ENCODE peak calls at places on chromosomes 4 and X, in ten cellular contexts. D is left ventricle myocardium inferior, A is sigmoid colon, M is ovary, I is lung, N is HFF-Myc, P is transverse colon, F is kidney epithelial cell, B is upper lobe of right lung, J is dorsolateral prefrontal cortex. R is an unnamed sample.

GRCh38 chr4:145881991-145882390 is 56.6 kb downstream of the ZNF827 start:
- DNase-seq in J (no peak), P (peak), F (no peak), N (no peak), B (peak), M (no peak), D (no peak), A (no peak), I (peak), R (no peak)

GRCh38 chr4:188372051-188372450 is 232.8 kb downstream of the TRIML1 start:
- DNase-seq in F (no peak), P (no peak), M (no peak), I (no peak), J (no peak), A (no peak), B (no peak), D (no peak), N (peak), R (peak)

GRCh38 chr4:125789018-125789417 is 474.3 kb downstream of the FAT4 start:
- DNase-seq in B (no peak), D (no peak), N (no peak), I (no peak), P (no peak), M (no peak), F (no peak), A (no peak), J (no peak), R (peak)

GRCh38 chrX:16466640-16467432 is 183.1 kb upstream of the S100G start:
- DNase-seq in F (no peak), I (no peak), B (no peak), J (no peak), N (no peak), M (no peak), A (no peak), D (no peak), P (no peak), R (no peak)

GRCh38 chr4:73259552-73260140 is 1.0 kb upstream of the ANKRD17 start:
- DNase-seq in P (no peak), N (no peak), J (no peak), A (no peak), F (no peak), B (no peak), D (no peak), M (no peak), I (no peak), R (no peak)

GRCh38 chrX:151821226-151821625 is 86.7 kb downstream of the CNGA2 start:
- DNase-seq in M (no peak), D (no peak), N (no peak), J (no peak), P (no peak), F (no peak), B (no peak), A (no peak), I (no peak), R (no peak)

GRCh38 chrX:54964766-54965511 is 29.0 kb downstream of the PFKFB1 start:
- DNase-seq in D (no peak), N (no peak), F (no peak), A (no peak), B (no peak), M (no peak), I (no peak), P (no peak), J (no peak), R (no peak)

GRCh38 chr4:2935762-2936743 is 27.2 kb downstream of the NOP14 start:
- DNase-seq in F (peak), B (peak), M (no peak), I (no peak), N (no peak), P (no peak), D (peak), J (peak), A (peak), R (no peak)

GRCh38 chr4:40731792-40732245 is 17.9 kb upstream of the NSUN7 start:
- DNase-seq in D (peak), F (no peak), N (no peak), M (peak), J (no peak), A (peak), P (peak), B (peak), I (peak), R (no peak)

GRCh38 chr4:101222156-101222845 is 125.0 kb downstream of the PPP3CA start:
- DNase-seq in J (no peak), A (no peak), M (no peak), N (no peak), B (no peak), P (no peak), D (no peak), I (no peak), F (no peak), R (no peak)

GRCh38 chr4:114208747-114209146 is 229.3 kb upstream of the ARSJ start:
- DNase-seq in F (no peak), M (no peak), J (no peak), I (no peak), P (no peak), A (no peak), B (no peak), N (no peak), D (no peak), R (peak)

GRCh38 chrX:13742397-13743176 is 8.0 kb downstream of the OFD1 start:
- DNase-seq in M (no peak), A (no peak), I (no peak), F (no peak), B (no peak), P (peak), D (no peak), J (no peak), N (no peak), R (no peak)

GRCh38 chrX:71532078-71532752 is 689 bp upstream of the OGT start:
- DNase-seq in A (no peak), F (peak), P (peak), M (no peak), J (no peak), B (no peak), I (no peak), D (no peak), N (no peak), R (peak)

GRCh38 chr4:126939401-126939800 is 693.4 kb upstream of the INTU start:
- DNase-seq in A (no peak), J (no peak), N (peak), B (no peak), P (no peak), F (peak), I (no peak), M (no peak), D (no peak), R (peak)

GRCh38 chrX:8726031-8726652 is 5.8 kb downstream of the ANOS1 start:
- DNase-seq in P (no peak), I (no peak), F (no peak), B (no peak), N (no peak), D (no peak), A (no peak), J (no peak), M (no peak), R (peak)

GRCh38 chrX:19886888-19887531 is 390 bp downstream of the SH3KBP1 start:
- DNase-seq in M (peak), P (peak), D (peak), I (no peak), B (peak), N (no peak), F (no peak), A (no peak), J (no peak), R (no peak)

GRCh38 chr4:53987761-53988171 is 76.6 kb downstream of the CHIC2 start:
- DNase-seq in A (no peak), J (no peak), F (peak), B (no peak), D (no peak), N (peak), M (no peak), I (no peak), P (no peak), R (peak)

GRCh38 chrX:87525771-87526229 is 8.2 kb downstream of the KLHL4 start:
- DNase-seq in N (no peak), B (no peak), M (no peak), P (no peak), I (no peak), F (no peak), J (no peak), A (no peak), D (no peak), R (no peak)

GRCh38 chr4:30789219-30789671 is 69.1 kb downstream of the PCDH7 start:
- DNase-seq in J (no peak), P (no peak), M (no peak), F (no peak), D (no peak), I (no peak), A (no peak), B (no peak), N (no peak), R (no peak)

GRCh38 chrX:131709553-131709952 is 165.7 kb downstream of the OR13H1 start:
- DNase-seq in N (no peak), F (no peak), A (no peak), B (no peak), I (no peak), P (no peak), J (no peak), D (no peak), M (no peak), R (no peak)

GRCh38 chrX:131711478-131711867 is 167.6 kb downstream of the OR13H1 start:
- DNase-seq in M (no peak), A (no peak), N (no peak), P (no peak), J (no peak), B (no peak), F (no peak), I (no peak), D (no peak), R (no peak)
- H3K4me3 ChIP-seq in M (peak), A (peak), N (no peak), P (no peak), J (peak), B (no peak), F (no peak), I (no peak), D (no peak), R (no peak)

GRCh38 chr4:16139066-16139945 is 55.5 kb upstream of the PROM1 start:
- DNase-seq in N (no peak), D (no peak), M (no peak), J (no peak), P (peak), B (no peak), I (no peak), F (no peak), A (peak), R (no peak)

GRCh38 chr4:16136771-16137170 is 52.9 kb upstream of the PROM1 start:
- DNase-seq in N (no peak), D (no peak), B (no peak), I (no peak), A (no peak), M (no peak), F (no peak), P (no peak), J (no peak), R (no peak)

GRCh38 chr4:16140520-16141249 is 56.9 kb upstream of the PROM1 start:
- DNase-seq in D (no peak), F (peak), I (peak), B (no peak), J (no peak), M (no peak), N (peak), P (peak), A (no peak), R (peak)

DNA sequence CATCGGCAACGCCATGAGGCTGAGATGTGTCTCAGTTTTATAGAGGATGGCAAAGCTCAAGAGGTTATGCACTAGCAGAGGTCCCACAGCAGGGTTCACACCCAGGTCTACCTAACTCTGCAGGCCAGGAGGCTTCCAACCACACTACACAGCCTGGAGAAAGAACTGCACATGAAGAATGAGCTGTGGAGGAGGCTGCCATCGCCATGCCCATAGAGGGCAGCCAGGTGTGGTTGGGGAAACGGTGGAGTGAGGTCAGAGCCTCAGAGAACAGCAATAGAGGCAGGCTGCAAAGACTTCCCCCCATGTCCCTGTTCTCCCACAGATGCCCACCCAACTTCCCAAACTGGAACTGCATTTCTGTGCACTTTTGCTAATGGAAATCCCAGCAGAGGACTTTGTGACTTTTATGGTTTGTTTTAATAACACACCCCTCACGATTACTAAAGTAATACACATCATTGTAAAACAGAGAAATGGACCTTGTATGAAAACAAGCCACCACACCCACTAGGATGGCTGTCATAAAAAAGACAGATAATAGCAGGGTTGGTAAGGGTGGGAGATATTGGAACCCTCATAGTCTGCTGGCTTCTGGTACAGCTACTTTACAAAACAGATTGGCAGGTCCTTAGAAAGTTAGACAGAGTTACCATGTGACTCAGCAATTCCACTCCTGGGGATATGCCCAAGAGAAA is 58.9 kb upstream of the PROM1 start:
- DNase-seq in D (no peak), M (no peak), B (no peak), F (no peak), I (no peak), A (no peak), P (peak), J (no peak), N (no peak), R (no peak)
- TF ChIP-seq CTCF in D (no peak), M (no peak), B (no peak), F (no peak), I (no peak), A (no peak), P (peak), J (no peak), N (no peak), R (no peak)

GRCh38 chr4:39353478-39354177 is 12.5 kb downstream of the RFC1 start:
- DNase-seq in A (no peak), D (no peak), J (no peak), B (no peak), I (no peak), P (no peak), F (no peak), N (peak), M (no peak), R (peak)
- H3K4me3 ChIP-seq in A (peak), D (peak), J (peak), B (peak), I (no peak), P (peak), F (peak), N (peak), M (peak), R (peak)

DNA sequence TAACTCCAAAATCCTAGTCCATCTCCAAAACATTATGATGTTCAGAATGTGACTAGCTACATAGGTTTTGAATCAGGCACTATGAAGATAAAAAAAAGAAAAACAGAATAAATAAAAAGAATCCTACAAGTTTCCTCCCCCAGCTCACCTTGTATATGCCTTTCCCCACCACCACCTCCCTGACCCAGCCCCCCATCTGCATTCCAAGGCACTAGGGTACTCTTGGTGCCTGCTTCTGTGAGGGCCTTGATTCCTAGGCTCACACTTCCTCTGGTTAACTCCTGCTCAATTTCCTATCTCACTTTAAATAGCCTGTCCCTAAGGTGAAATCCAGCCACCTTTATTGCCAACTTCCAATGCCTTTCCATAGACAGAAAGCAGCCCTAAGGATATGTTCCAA is 178.7 kb upstream of the ATOH1 start:
- DNase-seq in D (no peak), B (no peak), A (no peak), I (no peak), N (no peak), P (no peak), M (no peak), F (no peak), J (no peak), R (no peak)
- TF ChIP-seq CTCF in D (no peak), B (no peak), A (no peak), I (no peak), N (no peak), P (no peak), M (no peak), F (no peak), J (no peak), R (no peak)

GRCh38 chr4:23930750-23931488 is 41.1 kb upstream of the PPARGC1A start:
- DNase-seq in N (no peak), D (peak), P (peak), I (peak), J (peak), F (peak), A (peak), B (peak), M (no peak), R (peak)

GRCh38 chr4:23932186-23932585 is 42.3 kb upstream of the PPARGC1A start:
- DNase-seq in D (no peak), M (no peak), I (no peak), F (no peak), N (no peak), B (no peak), A (no peak), J (no peak), P (no peak), R (no peak)

GRCh38 chr4:23932935-23933334 is 43.1 kb upstream of the PPARGC1A start:
- DNase-seq in B (no peak), I (no peak), P (no peak), M (no peak), D (no peak), F (no peak), J (no peak), A (no peak), N (no peak), R (peak)

GRCh38 chr4:23929248-23929647 is 39.4 kb upstream of the PPARGC1A start:
- DNase-seq in J (no peak), A (no peak), M (no peak), P (no peak), I (no peak), F (no peak), B (no peak), D (no peak), N (no peak), R (no peak)

DNA sequence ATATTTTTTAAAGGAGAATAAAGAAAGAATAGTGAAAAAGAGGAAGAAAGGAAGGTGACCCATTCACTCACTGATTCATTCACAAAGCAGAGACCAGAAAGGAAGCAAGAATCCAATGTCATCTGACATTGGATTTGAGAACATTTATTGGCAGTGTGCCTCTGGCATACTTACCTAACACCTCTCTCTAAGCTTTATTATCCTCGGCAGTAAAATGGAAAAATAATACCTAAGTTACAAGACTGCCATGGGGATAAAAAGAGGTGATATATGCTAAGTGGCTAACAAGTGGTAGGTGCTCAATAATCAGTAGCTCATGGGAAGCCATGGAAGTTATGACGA is 41.6 kb upstream of the PPARGC1A start:
- DNase-seq in A (no peak), I (no peak), N (no peak), D (no peak), J (no peak), P (no peak), M (no peak), F (no peak), B (no peak), R (no peak)
- H3K4me3 ChIP-seq in A (no peak), I (no peak), N (no peak), D (peak), J (no peak), P (no peak), M (no peak), F (no peak), B (no peak), R (no peak)

GRCh38 chrX:105765691-105766090 is 56.6 kb upstream of the NRK start:
- DNase-seq in D (no peak), F (no peak), J (no peak), B (no peak), M (no peak), I (no peak), N (no peak), P (no peak), A (no peak), R (no peak)
- TF ChIP-seq CTCF in D (no peak), F (no peak), J (no peak), B (no peak), M (no peak), I (no peak), N (no peak), P (no peak), A (no peak), R (no peak)

GRCh38 chrX:23694606-23695005 is 27.3 kb downstream of the PRDX4 start:
- DNase-seq in J (peak), D (peak), P (peak), I (peak), F (peak), A (peak), M (peak), B (no peak), N (peak), R (peak)
- H3K4me3 ChIP-seq in J (no peak), D (no peak), P (no peak), I (no peak), F (no peak), A (no peak), M (no peak), B (no peak), N (no peak), R (no peak)

GRCh38 chr4:96035727-96036126 is 195.8 kb downstream of the PDHA2 start:
- DNase-seq in M (no peak), P (no peak), I (no peak), B (no peak), D (no peak), J (no peak), N (no peak), A (no peak), F (no peak), R (no peak)
- TF ChIP-seq CTCF in M (no peak), P (no peak), I (no peak), B (peak), D (peak), J (peak), N (no peak), A (no peak), F (peak), R (no peak)

GRCh38 chr4:139455187-139455586 is 1.3 kb downstream of the RAB33B start:
- DNase-seq in F (no peak), M (no peak), P (peak), B (no peak), A (no peak), N (no peak), I (no peak), D (no peak), J (no peak), R (no peak)
- H3K4me3 ChIP-seq in F (peak), M (peak), P (peak), B (peak), A (peak), N (peak), I (peak), D (peak), J (peak), R (peak)

R was measured in foreskin fibroblast.